ENCODE peak calls at places on chromosomes 11 and 22, in eight cellular contexts. One of them, this sample, is unnamed.

GRCh38 chr11:34819740-34820482 is 96.3 kb downstream of the APIP start:
- DNase-seq in ovary: no peak
- DNase-seq in MM.1S: no peak
- DNase-seq in spleen: no peak
- DNase-seq in PC-3: no peak
- DNase-seq in sigmoid colon: no peak
- DNase-seq in right atrium auricular region: no peak
- DNase-seq in HCT116: no peak
- DNase-seq in this sample: no peak

GRCh38 chr22:46381142-46381541 is 45.6 kb downstream of the TRMU start:
- DNase-seq in ovary: no peak
- DNase-seq in MM.1S: no peak
- DNase-seq in spleen: no peak
- DNase-seq in PC-3: no peak
- DNase-seq in sigmoid colon: no peak
- DNase-seq in right atrium auricular region: no peak
- DNase-seq in HCT116: no peak
- DNase-seq in this sample: no peak

GRCh38 chr11:2298795-2299747 is 2.6 kb downstream of the C11orf21 start:
- DNase-seq in ovary: no peak
- DNase-seq in MM.1S: no peak
- DNase-seq in spleen: peak; percentile 80
- DNase-seq in PC-3: peak; percentile 70
- DNase-seq in sigmoid colon: no peak
- DNase-seq in right atrium auricular region: peak; percentile 52
- DNase-seq in HCT116: no peak
- DNase-seq in this sample: no peak

GRCh38 chr22:25702046-25702445 is 39.9 kb upstream of the MYO18B start:
- DNase-seq in ovary: no peak
- DNase-seq in MM.1S: peak; percentile 10
- DNase-seq in spleen: no peak
- DNase-seq in PC-3: peak; percentile 11
- DNase-seq in sigmoid colon: no peak
- DNase-seq in right atrium auricular region: no peak
- DNase-seq in HCT116: no peak
- DNase-seq in this sample: no peak

GRCh38 chr11:35280727-35281126 is 138.6 kb downstream of the SLC1A2 start:
- DNase-seq in ovary: no peak
- DNase-seq in MM.1S: no peak
- DNase-seq in spleen: no peak
- DNase-seq in PC-3: no peak
- DNase-seq in sigmoid colon: no peak
- DNase-seq in right atrium auricular region: no peak
- DNase-seq in HCT116: no peak
- DNase-seq in this sample: no peak

GRCh38 chr11:17735823-17736772 is 1.5 kb downstream of the KCNC1 start:
- DNase-seq in ovary: no peak
- DNase-seq in MM.1S: no peak
- DNase-seq in spleen: peak; percentile 66
- DNase-seq in PC-3: no peak
- DNase-seq in sigmoid colon: peak; percentile 53
- DNase-seq in right atrium auricular region: no peak
- DNase-seq in HCT116: no peak
- DNase-seq in this sample: no peak

GRCh38 chr22:43240614-43241013 is 53.7 kb upstream of the TTLL12 start:
- DNase-seq in ovary: no peak
- DNase-seq in MM.1S: no peak
- DNase-seq in spleen: no peak
- DNase-seq in PC-3: no peak
- DNase-seq in sigmoid colon: no peak
- DNase-seq in right atrium auricular region: no peak
- DNase-seq in HCT116: no peak
- DNase-seq in this sample: no peak

GRCh38 chr11:126229782-126230540 is 18.4 kb downstream of the FAM118B start:
- DNase-seq in ovary: no peak
- DNase-seq in MM.1S: no peak
- DNase-seq in spleen: no peak
- DNase-seq in PC-3: no peak
- DNase-seq in sigmoid colon: no peak
- DNase-seq in right atrium auricular region: no peak
- DNase-seq in HCT116: no peak
- DNase-seq in this sample: no peak

GRCh38 chr11:75475767-75476650 is 43.0 kb upstream of the KLHL35 start:
- DNase-seq in ovary: peak; percentile 59
- DNase-seq in MM.1S: no peak
- DNase-seq in spleen: peak; percentile 68
- DNase-seq in PC-3: peak; percentile 49
- DNase-seq in sigmoid colon: no peak
- DNase-seq in right atrium auricular region: peak; percentile 69
- DNase-seq in HCT116: no peak
- DNase-seq in this sample: peak; percentile 65

GRCh38 chr22:37817705-37818311 is 5.4 kb upstream of the GALR3 start:
- DNase-seq in ovary: peak; percentile 95
- DNase-seq in MM.1S: peak; percentile 66
- DNase-seq in spleen: peak; percentile 94
- DNase-seq in PC-3: peak; percentile 75
- DNase-seq in sigmoid colon: peak; percentile 90
- DNase-seq in right atrium auricular region: peak; percentile 84
- DNase-seq in HCT116: no peak
- DNase-seq in this sample: peak; percentile 88

GRCh38 chr11:27076121-27076589 is 35.5 kb downstream of the BBOX1 start:
- DNase-seq in ovary: no peak
- DNase-seq in MM.1S: no peak
- DNase-seq in spleen: no peak
- DNase-seq in PC-3: no peak
- DNase-seq in sigmoid colon: peak; percentile 71
- DNase-seq in right atrium auricular region: no peak
- DNase-seq in HCT116: no peak
- DNase-seq in this sample: no peak

GRCh38 chr22:31144223-31144622 is 3.9 kb upstream of the PLA2G3 start:
- DNase-seq in ovary: no peak
- DNase-seq in MM.1S: no peak
- DNase-seq in spleen: no peak
- DNase-seq in PC-3: peak; percentile 54
- DNase-seq in sigmoid colon: no peak
- DNase-seq in right atrium auricular region: no peak
- DNase-seq in HCT116: no peak
- DNase-seq in this sample: no peak

GRCh38 chr11:120929090-120929489 is 94.8 kb upstream of the TBCEL start:
- DNase-seq in ovary: no peak
- DNase-seq in MM.1S: no peak
- DNase-seq in spleen: no peak
- DNase-seq in PC-3: no peak
- DNase-seq in sigmoid colon: no peak
- DNase-seq in right atrium auricular region: no peak
- DNase-seq in HCT116: no peak
- DNase-seq in this sample: no peak

GRCh38 chr11:120928506-120929062 is 95.3 kb upstream of the TBCEL start:
- DNase-seq in ovary: no peak
- DNase-seq in MM.1S: no peak
- DNase-seq in spleen: no peak
- DNase-seq in PC-3: no peak
- DNase-seq in sigmoid colon: no peak
- DNase-seq in right atrium auricular region: no peak
- DNase-seq in HCT116: no peak
- DNase-seq in this sample: no peak

GRCh38 chr11:120932305-120932905 is 91.5 kb upstream of the TBCEL start:
- DNase-seq in ovary: no peak
- DNase-seq in MM.1S: no peak
- DNase-seq in spleen: no peak
- DNase-seq in PC-3: no peak
- DNase-seq in sigmoid colon: no peak
- DNase-seq in right atrium auricular region: no peak
- DNase-seq in HCT116: no peak
- DNase-seq in this sample: no peak

GRCh38 chr11:120931057-120931779 is 92.7 kb upstream of the TBCEL start:
- DNase-seq in ovary: no peak
- DNase-seq in MM.1S: peak; percentile 21
- DNase-seq in spleen: no peak
- DNase-seq in PC-3: no peak
- DNase-seq in sigmoid colon: no peak
- DNase-seq in right atrium auricular region: no peak
- DNase-seq in HCT116: no peak
- DNase-seq in this sample: no peak

DNA sequence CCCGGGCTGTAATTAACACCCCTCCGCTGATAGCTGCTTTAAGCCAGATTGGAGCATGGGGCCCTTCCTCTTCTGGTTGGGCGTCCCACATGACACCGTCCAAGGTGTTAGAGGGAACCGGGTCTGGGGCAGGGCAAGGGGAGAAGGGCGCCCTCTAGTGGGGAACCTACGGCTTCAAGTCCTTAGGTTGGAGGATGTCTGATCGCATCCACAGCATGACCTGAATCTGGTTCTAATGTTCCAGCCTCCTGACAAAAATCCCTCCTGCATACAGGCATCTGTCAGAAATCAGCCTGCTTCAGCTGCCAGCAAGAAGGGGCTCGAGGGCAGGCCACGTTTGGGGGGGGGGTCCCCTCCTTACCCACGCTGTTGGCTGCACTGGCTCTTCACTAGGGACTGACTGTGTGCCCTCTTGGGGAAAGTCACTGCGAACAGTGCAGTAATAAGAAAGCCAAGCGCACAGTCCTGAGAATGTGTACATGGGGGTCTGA is 94.2 kb upstream of the TBCEL start:
- DNase-seq in ovary: peak; percentile 27
- DNase-seq in MM.1S: peak; percentile 53
- DNase-seq in spleen: no peak
- DNase-seq in PC-3: peak; percentile 50
- DNase-seq in sigmoid colon: no peak
- DNase-seq in right atrium auricular region: no peak
- DNase-seq in HCT116: peak; percentile 61
- DNase-seq in this sample: no peak
- H3K27ac ChIP-seq in ovary: no peak overlapping the region
- H3K27ac ChIP-seq in MM.1S: no peak overlapping the region
- H3K27ac ChIP-seq in spleen: no peak overlapping the region
- H3K27ac ChIP-seq in PC-3: no peak overlapping the region
- H3K27ac ChIP-seq in sigmoid colon: no peak overlapping the region
- H3K27ac ChIP-seq in right atrium auricular region: peak overlapping the region; percentile 31
- H3K27ac ChIP-seq in HCT116: no peak overlapping the region
- H3K27ac ChIP-seq in this sample: no peak overlapping the region

DNA sequence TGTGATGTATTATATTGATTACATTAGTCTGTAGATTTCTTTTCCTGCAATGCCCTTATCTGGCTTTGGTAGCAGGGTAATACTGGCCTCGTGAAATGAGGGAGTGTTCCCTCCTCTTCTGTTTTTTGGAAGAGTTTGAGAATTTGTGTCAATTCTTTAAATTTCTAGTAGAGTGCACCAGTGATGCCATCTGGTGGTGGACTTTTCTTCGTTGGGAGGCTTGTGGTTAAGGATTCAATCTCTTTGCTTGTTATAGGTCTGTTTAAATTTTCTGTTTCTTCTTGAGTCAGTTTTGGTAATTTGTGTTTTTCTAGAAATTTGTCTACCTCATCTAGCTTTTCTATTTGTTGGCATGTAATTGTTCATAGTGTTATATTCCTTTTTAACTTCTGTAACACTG is 18.9 kb downstream of the SHANK3 start:
- DNase-seq in ovary: no peak
- DNase-seq in MM.1S: peak; percentile 54
- DNase-seq in spleen: no peak
- DNase-seq in PC-3: peak; percentile 62
- DNase-seq in sigmoid colon: no peak
- DNase-seq in right atrium auricular region: no peak
- DNase-seq in HCT116: peak; percentile 29
- DNase-seq in this sample: no peak
- TF ChIP-seq CTCF in ovary: no peak
- TF ChIP-seq CTCF in MM.1S: peak; percentile 67
- TF ChIP-seq CTCF in spleen: peak; percentile 43
- TF ChIP-seq CTCF in PC-3: peak; percentile 80
- TF ChIP-seq CTCF in sigmoid colon: no peak
- TF ChIP-seq CTCF in right atrium auricular region: peak; percentile 30
- TF ChIP-seq CTCF in HCT116: peak; percentile 76
- TF ChIP-seq CTCF in this sample: peak; percentile 42

DNA sequence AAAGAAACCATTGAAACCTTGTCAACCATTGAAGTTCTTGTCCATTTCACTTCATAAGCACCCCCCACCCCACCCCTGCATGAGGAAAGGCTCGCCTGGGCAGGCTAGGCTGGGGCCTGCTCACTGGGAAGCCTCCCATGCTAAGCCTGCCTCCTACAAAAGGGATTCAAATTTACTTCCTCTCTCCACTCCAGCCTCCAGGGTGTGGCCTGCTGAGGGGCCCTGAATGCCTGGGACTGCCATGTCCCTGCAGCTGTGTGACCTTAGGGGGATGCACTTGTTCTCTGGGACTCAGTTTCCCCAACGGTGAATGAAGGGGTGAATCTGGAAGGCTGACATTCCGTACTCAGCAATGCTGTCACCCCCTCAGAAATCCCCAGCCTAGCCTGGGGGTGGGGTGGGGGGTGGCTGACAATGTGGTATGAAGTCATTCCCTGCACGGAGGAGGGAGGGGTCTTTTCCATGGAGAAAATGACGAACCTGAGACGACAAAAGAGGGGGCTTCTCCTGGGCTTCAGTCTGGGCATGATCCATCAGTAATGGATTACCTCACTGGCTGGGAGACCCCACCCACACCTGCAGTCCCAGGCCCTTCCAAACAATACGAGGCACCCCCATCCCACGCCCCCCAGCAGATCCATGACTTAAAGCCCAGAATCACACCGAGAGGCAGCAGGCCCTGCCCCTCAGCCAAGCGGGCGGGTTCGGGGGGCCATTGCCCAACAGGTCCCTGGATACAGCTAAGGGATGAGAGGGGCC is 1.1 kb downstream of the KIAA0930 start:
- DNase-seq in ovary: no peak
- DNase-seq in MM.1S: no peak
- DNase-seq in spleen: peak; percentile 78
- DNase-seq in PC-3: no peak
- DNase-seq in sigmoid colon: no peak
- DNase-seq in right atrium auricular region: no peak
- DNase-seq in HCT116: no peak
- DNase-seq in this sample: peak; percentile 32
- H3K27ac ChIP-seq in ovary: no peak overlapping the region
- H3K27ac ChIP-seq in MM.1S: no peak overlapping the region
- H3K27ac ChIP-seq in spleen: peak overlapping the region; percentile 82
- H3K27ac ChIP-seq in PC-3: no peak overlapping the region
- H3K27ac ChIP-seq in sigmoid colon: peak overlapping the region; percentile 58
- H3K27ac ChIP-seq in right atrium auricular region: no peak overlapping the region
- H3K27ac ChIP-seq in HCT116: peak overlapping the region; percentile 60
- H3K27ac ChIP-seq in this sample: no peak overlapping the region

GRCh38 chr22:40511604-40512003 is 124.9 kb downstream of the MRTFA start:
- DNase-seq in ovary: no peak
- DNase-seq in MM.1S: no peak
- DNase-seq in spleen: no peak
- DNase-seq in PC-3: no peak
- DNase-seq in sigmoid colon: no peak
- DNase-seq in right atrium auricular region: no peak
- DNase-seq in HCT116: no peak
- DNase-seq in this sample: no peak
- TF ChIP-seq CTCF in ovary: no peak
- TF ChIP-seq CTCF in MM.1S: no peak
- TF ChIP-seq CTCF in spleen: no peak
- TF ChIP-seq CTCF in PC-3: no peak
- TF ChIP-seq CTCF in sigmoid colon: no peak
- TF ChIP-seq CTCF in right atrium auricular region: no peak
- TF ChIP-seq CTCF in HCT116: no peak
- TF ChIP-seq CTCF in this sample: no peak

GRCh38 chr22:40058265-40058664 is 63.5 kb downstream of the FAM83F start:
- DNase-seq in ovary: no peak
- DNase-seq in MM.1S: no peak
- DNase-seq in spleen: no peak
- DNase-seq in PC-3: no peak
- DNase-seq in sigmoid colon: no peak
- DNase-seq in right atrium auricular region: no peak
- DNase-seq in HCT116: no peak
- DNase-seq in this sample: no peak
- H3K27ac ChIP-seq in ovary: no peak overlapping the region
- H3K27ac ChIP-seq in MM.1S: no peak overlapping the region
- H3K27ac ChIP-seq in spleen: no peak overlapping the region
- H3K27ac ChIP-seq in PC-3: no peak overlapping the region
- H3K27ac ChIP-seq in sigmoid colon: no peak overlapping the region
- H3K27ac ChIP-seq in right atrium auricular region: peak overlapping the region; percentile 4
- H3K27ac ChIP-seq in HCT116: no peak overlapping the region
- H3K27ac ChIP-seq in this sample: no peak overlapping the region

This sample was measured in heart left ventricle.